ENCODE peak calls at places on chromosomes 7 and 10, in nine cellular contexts. T, N, A, D, K, E, O, Q and R are unnamed samples.

GRCh38 chr7:133275008-133275407 is 22.1 kb downstream of the EXOC4 start:
- DNase-seq in T (no peak), N (no peak), A (peak; percentile 20), D (no peak), K (no peak), E (no peak), O (no peak), Q (no peak), R (no peak)

GRCh38 chr7:131424219-131424822 is 96.6 kb downstream of the MKLN1 start:
- DNase-seq in T (peak; percentile 7), N (no peak), A (peak; percentile 15), D (peak; percentile 20), K (no peak), E (no peak), O (no peak), Q (no peak), R (peak; percentile 62)

GRCh38 chr7:128455556-128456254 is at the start of gene HILPDA:
- DNase-seq in T (peak; percentile 97), N (peak; percentile 91), A (peak; percentile 93), D (peak; percentile 95), K (peak; percentile 48), E (peak; percentile 94), O (peak; percentile 94), Q (peak; percentile 93), R (peak; percentile 92)

GRCh38 chr10:78844956-78845355 is 223.8 kb upstream of the ZMIZ1 start:
- DNase-seq in T (no peak), N (no peak), A (peak; percentile 44), D (no peak), K (no peak), E (no peak), O (no peak), Q (no peak), R (no peak)

GRCh38 chr10:871951-872403 is 59.5 kb downstream of the LARP4B start:
- DNase-seq in T (no peak), N (no peak), A (no peak), D (no peak), K (no peak), E (no peak), O (no peak), Q (no peak), R (no peak)

GRCh38 chr7:30329706-30330105 is 45.3 kb downstream of the ZNRF2 start:
- DNase-seq in T (no peak), N (no peak), A (no peak), D (no peak), K (no peak), E (no peak), O (no peak), Q (no peak), R (peak; percentile 18)

GRCh38 chr10:98299341-98299740 is 31.3 kb upstream of the LOXL4 start:
- DNase-seq in T (no peak), N (no peak), A (peak; percentile 76), D (no peak), K (no peak), E (no peak), O (no peak), Q (no peak), R (no peak)

GRCh38 chr10:74967850-74968620 is 141.6 kb downstream of the KAT6B start:
- DNase-seq in T (no peak), N (no peak), A (no peak), D (no peak), K (no peak), E (no peak), O (no peak), Q (no peak), R (no peak)

GRCh38 chr10:102753724-102754123 is 10.0 kb downstream of the WBP1L start:
- DNase-seq in T (no peak), N (no peak), A (no peak), D (no peak), K (no peak), E (no peak), O (no peak), Q (no peak), R (no peak)

GRCh38 chr7:155815332-155816191 is 3.3 kb upstream of the SHH start:
- DNase-seq in T (peak; percentile 75), N (peak; percentile 40), A (peak; percentile 91), D (no peak), K (no peak), E (peak; percentile 84), O (peak; percentile 31), Q (no peak), R (peak; percentile 55)

GRCh38 chr10:85791846-85792532 is 574.6 kb downstream of the GRID1 start:
- DNase-seq in T (no peak), N (no peak), A (no peak), D (no peak), K (no peak), E (no peak), O (no peak), Q (no peak), R (peak; percentile 31)

GRCh38 chr10:108911814-108912541 is 1011.3 kb downstream of the XPNPEP1 start:
- DNase-seq in T (peak; percentile 22), N (no peak), A (peak; percentile 75), D (peak; percentile 23), K (no peak), E (peak; percentile 38), O (peak; percentile 39), Q (peak; percentile 61), R (peak; percentile 57)

GRCh38 chr10:79239930-79240713 is 107.1 kb upstream of the PPIF start:
- DNase-seq in T (no peak), N (no peak), A (peak; percentile 57), D (no peak), K (no peak), E (no peak), O (no peak), Q (no peak), R (no peak)

GRCh38 chr7:36076073-36076472 is 77.0 kb upstream of the EEPD1 start:
- DNase-seq in T (no peak), N (no peak), A (no peak), D (no peak), K (no peak), E (peak; percentile 29), O (no peak), Q (no peak), R (no peak)

GRCh38 chr7:1691601-1692499 is 21.8 kb downstream of the ELFN1 start:
- DNase-seq in T (no peak), N (no peak), A (peak; percentile 13), D (no peak), K (no peak), E (no peak), O (peak; percentile 51), Q (peak; percentile 9), R (no peak)

GRCh38 chr10:43352951-43353350 is 18.5 kb upstream of the FXYD4 start:
- DNase-seq in T (no peak), N (no peak), A (peak; percentile 2), D (no peak), K (no peak), E (no peak), O (no peak), Q (no peak), R (no peak)

GRCh38 chr7:80618105-80618504 is 20.3 kb upstream of the CD36 start:
- DNase-seq in T (no peak), N (no peak), A (no peak), D (no peak), K (no peak), E (no peak), O (no peak), Q (no peak), R (peak; percentile 50)

GRCh38 chr7:44750424-44750823 is 1.8 kb downstream of the ZMIZ2 start:
- DNase-seq in T (no peak), N (no peak), A (no peak), D (no peak), K (no peak), E (no peak), O (no peak), Q (no peak), R (no peak)

GRCh38 chr10:42367532-42368230 is 270.7 kb downstream of the ZNF33B start:
- DNase-seq in T (peak; percentile 71), N (no peak), A (peak; percentile 78), D (peak; percentile 27), K (peak; percentile 82), E (peak; percentile 83), O (peak; percentile 93), Q (peak; percentile 55), R (peak; percentile 98)

GRCh38 chr7:94061316-94061715 is 57.2 kb upstream of the BET1 start:
- DNase-seq in T (no peak), N (no peak), A (no peak), D (no peak), K (no peak), E (no peak), O (no peak), Q (no peak), R (no peak)